ENCODE peak calls at places on chromosome 5, in ten cellular contexts. V is bronchial epithelial cell, A is cardiac fibroblast, I is neural progenitor cell, D is coronary artery, Q is mesothelial cell of epicardium, K is right atrium auricular region, R is Panc1, Z is fibroblast of the aortic adventitia, S is pancreas. H is an unnamed sample.

GRCh38 chr5:8184455-8185063 is 315.6 kb downstream of the MTRR start:
- DNase-seq in V (peak; percentile 12), A (peak; percentile 17), I (peak; percentile 70), D (no peak), Q (peak; percentile 64), K (no peak), R (peak; percentile 42), Z (no peak), S (peak; percentile 72), H (peak; percentile 12)

GRCh38 chr5:28310696-28311095 is 1272.3 kb upstream of the CDH9 start:
- DNase-seq in V (no peak), A (no peak), I (no peak), D (no peak), Q (no peak), K (no peak), R (no peak), Z (no peak), S (no peak), H (no peak)

GRCh38 chr5:35114698-35115097 is 66.9 kb upstream of the AGXT2 start:
- DNase-seq in V (no peak), A (no peak), I (no peak), D (no peak), Q (no peak), K (no peak), R (no peak), Z (no peak), S (no peak), H (no peak)

GRCh38 chr5:112077180-112077579 is 320.2 kb upstream of the NREP start:
- DNase-seq in V (no peak), A (peak; percentile 10), I (no peak), D (no peak), Q (no peak), K (no peak), R (no peak), Z (peak; percentile 25), S (no peak), H (peak; percentile 14)

GRCh38 chr5:150286820-150287219 is 2.8 kb downstream of the CAMK2A start:
- DNase-seq in V (no peak), A (no peak), I (peak; percentile 75), D (no peak), Q (no peak), K (no peak), R (no peak), Z (no peak), S (no peak), H (no peak)

GRCh38 chr5:115467631-115468030 is 76.9 kb downstream of the FEM1C start:
- DNase-seq in V (peak; percentile 48), A (peak; percentile 25), I (no peak), D (no peak), Q (no peak), K (no peak), R (no peak), Z (no peak), S (no peak), H (no peak)

GRCh38 chr5:53166101-53166500 is 56.5 kb upstream of the MOCS2 start:
- DNase-seq in V (no peak), A (peak; percentile 17), I (no peak), D (no peak), Q (no peak), K (no peak), R (no peak), Z (peak; percentile 68), S (no peak), H (no peak)

GRCh38 chr5:77638763-77639451 is 394 bp upstream of the OTP start:
- DNase-seq in V (no peak), A (no peak), I (peak; percentile 95), D (no peak), Q (peak; percentile 51), K (no peak), R (no peak), Z (no peak), S (no peak), H (no peak)

GRCh38 chr5:78601622-78602314 is 46.8 kb downstream of the LHFPL2 start:
- DNase-seq in V (no peak), A (peak; percentile 45), I (no peak), D (no peak), Q (no peak), K (no peak), R (no peak), Z (peak; percentile 47), S (no peak), H (no peak)

GRCh38 chr5:61625682-61626620 is 293.9 kb downstream of the ZSWIM6 start:
- DNase-seq in V (peak; percentile 8), A (peak; percentile 18), I (peak; percentile 74), D (no peak), Q (peak; percentile 61), K (peak; percentile 74), R (no peak), Z (peak; percentile 18), S (peak; percentile 88), H (no peak)

GRCh38 chr5:122192883-122193496 is 63.6 kb downstream of the ZNF474 start:
- DNase-seq in V (peak; percentile 67), A (peak; percentile 81), I (peak; percentile 79), D (no peak), Q (no peak), K (no peak), R (peak; percentile 38), Z (peak; percentile 84), S (no peak), H (peak; percentile 82)

GRCh38 chr5:80339116-80339515 is 19.3 kb downstream of the SPZ1 start:
- DNase-seq in V (no peak), A (no peak), I (no peak), D (no peak), Q (no peak), K (no peak), R (no peak), Z (no peak), S (no peak), H (no peak)

GRCh38 chr5:33275921-33276705 is 164.7 kb upstream of the TARS1 start:
- DNase-seq in V (no peak), A (no peak), I (no peak), D (no peak), Q (no peak), K (no peak), R (no peak), Z (peak; percentile 46), S (no peak), H (peak; percentile 9)

GRCh38 chr5:152260940-152261339 is 144.1 kb downstream of the NMUR2 start:
- DNase-seq in V (no peak), A (no peak), I (no peak), D (no peak), Q (no peak), K (no peak), R (no peak), Z (no peak), S (no peak), H (no peak)

GRCh38 chr5:142740903-142741302 is 29.3 kb upstream of the ARHGAP26 start:
- DNase-seq in V (no peak), A (no peak), I (no peak), D (no peak), Q (no peak), K (no peak), R (no peak), Z (peak; percentile 71), S (no peak), H (no peak)

GRCh38 chr5:87121315-87122170 is 146.1 kb upstream of the RASA1 start:
- DNase-seq in V (peak; percentile 96), A (peak; percentile 95), I (no peak), D (no peak), Q (no peak), K (peak; percentile 61), R (peak; percentile 51), Z (peak; percentile 93), S (no peak), H (peak; percentile 84)

GRCh38 chr5:140828402-140828737 is 610 bp downstream of the PCDHA6 start:
- DNase-seq in V (no peak), A (no peak), I (no peak), D (no peak), Q (no peak), K (no peak), R (no peak), Z (no peak), S (no peak), H (no peak)

GRCh38 chr5:140835622-140836510 is 1.8 kb downstream of the PCDHA7 start:
- DNase-seq in V (no peak), A (no peak), I (no peak), D (no peak), Q (no peak), K (no peak), R (no peak), Z (no peak), S (no peak), H (no peak)

GRCh38 chr5:140833993-140834392 is at the start of gene PCDHA7:
- DNase-seq in V (peak; percentile 10), A (peak; percentile 46), I (no peak), D (no peak), Q (no peak), K (no peak), R (no peak), Z (peak; percentile 22), S (no peak), H (no peak)
- TF ChIP-seq CTCF in V (no peak), A (no peak), I (no peak), D (no peak), Q (no peak), K (peak; percentile 30), R (peak; percentile 18), Z (no peak), S (no peak), H (no peak)

GRCh38 chr5:81884871-81885270 is 87.0 kb upstream of the ATG10 start:
- DNase-seq in V (no peak), A (no peak), I (no peak), D (no peak), Q (no peak), K (no peak), R (no peak), Z (no peak), S (no peak), H (no peak)
- TF ChIP-seq CTCF in V (no peak), A (no peak), I (no peak), D (no peak), Q (no peak), K (peak; percentile 41), R (peak; percentile 20), Z (peak; percentile 4), S (no peak), H (no peak)

DNA sequence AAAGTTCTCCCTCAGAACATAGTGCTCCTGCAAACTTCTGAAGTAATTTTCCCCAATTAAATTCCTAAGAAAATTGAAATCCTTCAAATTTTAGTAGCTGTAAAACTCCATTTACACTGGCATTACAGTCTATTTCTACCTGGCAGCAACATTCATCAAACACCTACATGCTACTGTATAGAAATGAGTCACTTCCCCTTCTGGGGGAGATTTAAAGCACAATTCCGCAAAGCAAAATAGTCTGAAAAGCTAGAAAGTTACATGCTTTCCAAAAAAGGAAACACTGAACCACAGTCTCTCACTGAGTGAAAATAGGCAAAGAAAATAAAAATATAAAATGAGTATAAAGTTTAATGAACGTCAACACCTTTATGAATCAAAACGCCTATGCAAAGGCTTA is 43.3 kb downstream of the MCTP1 start:
- DNase-seq in V (no peak), A (no peak), I (no peak), D (no peak), Q (no peak), K (no peak), R (no peak), Z (no peak), S (no peak), H (no peak)
- TF ChIP-seq CTCF in V (no peak), A (no peak), I (no peak), D (no peak), Q (no peak), K (no peak), R (no peak), Z (no peak), S (no peak), H (no peak)

DNA sequence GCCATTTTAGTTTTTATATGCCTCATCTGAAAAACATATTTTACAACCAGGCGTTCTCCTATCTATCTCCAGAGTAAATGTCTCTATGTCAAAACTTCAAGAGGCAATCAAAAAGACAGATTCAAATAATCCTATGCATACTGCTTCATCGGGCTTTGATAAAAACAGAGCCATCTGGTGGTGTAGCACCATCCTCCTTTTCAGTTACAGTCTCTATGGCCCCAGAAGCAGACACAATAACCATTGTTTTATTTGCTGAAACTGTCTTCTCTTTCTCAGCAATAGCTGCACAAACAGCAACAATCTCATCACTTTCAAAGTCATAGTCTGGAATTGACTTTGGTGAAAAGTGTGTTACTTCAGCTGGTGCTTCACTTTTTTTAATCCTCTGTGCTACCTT is 36.3 kb downstream of the PTGER4 start:
- DNase-seq in V (peak; percentile 29), A (peak; percentile 40), I (no peak), D (no peak), Q (no peak), K (no peak), R (no peak), Z (peak; percentile 22), S (no peak), H (no peak)
- TF ChIP-seq CTCF in V (peak; percentile 30), A (no peak), I (peak; percentile 14), D (no peak), Q (no peak), K (peak; percentile 15), R (peak; percentile 63), Z (peak; percentile 31), S (no peak), H (peak; percentile 56)

H was measured in brain microvascular endothelial cell.